ENCODE peak calls at places on chromosomes 11 and 22, in nine cellular contexts. R is right atrium auricular region, N is BE2C, B is ovary, L is kidney epithelial cell, H is psoas muscle, O is fibroblast of lung, D is bronchial epithelial cell, V is lower lobe of right lung. A is an unnamed sample.

GRCh38 chr11:108218455-108218854 is 4.0 kb downstream of the NPAT start:
- DNase-seq in B (no peak), V (no peak), R (no peak), O (no peak), N (no peak), H (no peak), L (no peak), D (peak; percentile 20), A (no peak)

GRCh38 chr11:30984827-30985226 is 384.7 kb downstream of the DCDC1 start:
- DNase-seq in D (no peak), B (no peak), O (peak; percentile 4), V (no peak), R (no peak), L (no peak), H (no peak), N (no peak), A (no peak)

GRCh38 chr11:69163842-69164241 is 8.1 kb downstream of the SMIM38 start:
- DNase-seq in H (no peak), O (no peak), R (no peak), L (no peak), D (no peak), N (no peak), V (no peak), B (no peak), A (no peak)

GRCh38 chr11:134250675-134251074 is 2.5 kb downstream of the THYN1 start:
- DNase-seq in D (no peak), B (no peak), O (no peak), N (no peak), V (no peak), L (no peak), R (no peak), H (no peak), A (no peak)

GRCh38 chr11:66728760-66729385 is at the start of gene SPTBN2:
- DNase-seq in N (no peak), L (no peak), B (no peak), O (no peak), H (no peak), R (no peak), D (no peak), V (no peak), A (no peak)

GRCh38 chr11:79428406-79428805 is 12.4 kb downstream of the TENM4 start:
- DNase-seq in L (no peak), R (no peak), N (no peak), B (no peak), D (no peak), V (no peak), O (peak; percentile 52), H (no peak), A (no peak)

GRCh38 chr22:45788530-45788929 is 116.9 kb downstream of the ATXN10 start:
- DNase-seq in D (no peak), L (no peak), N (no peak), B (no peak), R (no peak), H (no peak), V (no peak), O (no peak), A (no peak)

GRCh38 chr11:124832571-124832970 is 32.4 kb upstream of the MSANTD2 start:
- DNase-seq in H (no peak), O (no peak), L (peak; percentile 65), D (peak; percentile 75), N (no peak), B (no peak), V (no peak), R (no peak), A (no peak)

GRCh38 chr22:17578129-17578754 is 14.9 kb downstream of the SLC25A18 start:
- DNase-seq in H (peak; percentile 69), O (peak; percentile 65), N (no peak), D (peak; percentile 9), B (peak; percentile 65), L (no peak), R (peak; percentile 84), V (peak; percentile 73), A (no peak)

DNA sequence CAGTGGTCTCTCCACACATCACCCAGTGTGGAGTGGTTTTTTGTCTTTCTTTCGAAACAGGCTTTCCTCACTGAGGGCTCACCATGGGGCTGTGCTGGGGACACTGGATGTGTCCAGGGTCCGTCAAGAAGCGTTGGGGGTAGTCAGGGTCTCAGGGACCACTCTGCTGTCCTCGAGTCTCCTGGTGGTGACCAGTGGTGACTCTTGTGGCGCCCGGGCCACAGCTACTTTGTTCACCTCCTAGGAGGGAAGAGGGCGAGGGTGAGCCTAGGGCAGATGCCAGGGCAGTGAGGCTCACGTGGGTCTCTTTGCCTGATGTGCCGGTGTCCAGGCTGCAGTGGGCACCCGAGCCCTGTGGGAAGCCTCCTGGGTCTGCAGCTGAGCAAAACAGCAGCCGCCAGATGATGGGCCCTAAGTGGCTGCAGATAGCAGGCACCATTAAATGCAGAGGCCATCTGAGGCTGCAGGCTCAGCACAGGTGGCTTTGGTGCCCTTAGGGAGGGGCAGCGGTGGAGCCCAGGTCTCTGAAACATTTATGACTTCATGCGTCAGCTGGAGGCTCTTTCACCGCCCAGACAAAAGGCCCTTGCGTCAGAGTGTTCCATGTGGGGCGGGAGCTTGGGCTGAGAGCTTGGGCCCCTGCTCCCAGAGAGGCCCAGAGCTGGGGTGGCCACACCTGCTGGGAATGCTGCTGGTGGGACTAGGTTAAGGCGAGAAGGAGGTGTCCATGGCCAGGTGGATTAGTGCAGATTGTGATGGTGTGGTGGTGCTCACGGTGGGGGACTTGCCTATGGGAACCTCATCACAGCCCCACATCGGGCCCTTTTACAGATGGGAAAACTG is 29.5 kb downstream of the KCNQ1 start:
- DNase-seq in V (peak; percentile 70), N (no peak), O (no peak), R (no peak), L (no peak), H (no peak), B (no peak), D (peak; percentile 5), A (no peak)
- TF ChIP-seq CTCF in V (no peak), N (no peak), O (no peak), R (no peak), L (no peak), H (no peak), B (no peak), D (no peak), A (no peak)

GRCh38 chr22:26781062-26781461 is 123.7 kb downstream of the MIAT start:
- DNase-seq in N (no peak), L (no peak), H (no peak), V (no peak), R (no peak), O (no peak), D (no peak), B (no peak), A (no peak)
- H3K27me3 ChIP-seq in N (no peaks in the 10 kb centered on the region), L (no peaks in the 10 kb centered on the region), H (no peaks in the 10 kb centered on the region), V (no peaks in the 10 kb centered on the region), R (no peaks in the 10 kb centered on the region), O (no peaks in the 10 kb centered on the region), D (no peaks in the 10 kb centered on the region), B (no peaks in the 10 kb centered on the region), A (no peaks in the 10 kb centered on the region)

DNA sequence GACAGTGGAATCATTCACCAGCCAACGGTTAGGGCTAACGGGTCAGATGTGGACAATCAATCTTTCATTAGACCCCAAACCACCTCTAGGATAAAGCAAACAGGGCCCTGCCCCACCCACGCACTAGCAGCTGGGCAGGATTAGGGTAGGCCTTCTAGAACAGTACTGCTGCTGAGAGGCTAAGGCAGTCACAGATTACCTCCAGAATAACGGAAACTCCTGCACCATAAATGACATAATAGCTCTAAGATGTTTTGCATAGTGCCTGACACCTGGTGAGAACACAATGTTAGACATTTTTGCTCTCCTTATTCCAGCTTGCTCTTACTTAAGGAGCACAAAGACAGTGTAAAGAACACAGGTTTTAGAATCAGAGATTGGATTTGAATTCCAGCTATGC is 1.8 kb downstream of the SYTL2 start:
- DNase-seq in O (no peak), R (no peak), H (no peak), L (no peak), V (no peak), B (no peak), D (no peak), N (no peak), A (no peak)
- H3K4me3 ChIP-seq in O (no peak overlapping the region), R (peak overlapping the region; percentile 57), H (no peak overlapping the region), L (no peak overlapping the region), V (peak overlapping the region; percentile 69), B (no peak overlapping the region), D (no peak overlapping the region), N (no peak overlapping the region), A (no peak overlapping the region)

DNA sequence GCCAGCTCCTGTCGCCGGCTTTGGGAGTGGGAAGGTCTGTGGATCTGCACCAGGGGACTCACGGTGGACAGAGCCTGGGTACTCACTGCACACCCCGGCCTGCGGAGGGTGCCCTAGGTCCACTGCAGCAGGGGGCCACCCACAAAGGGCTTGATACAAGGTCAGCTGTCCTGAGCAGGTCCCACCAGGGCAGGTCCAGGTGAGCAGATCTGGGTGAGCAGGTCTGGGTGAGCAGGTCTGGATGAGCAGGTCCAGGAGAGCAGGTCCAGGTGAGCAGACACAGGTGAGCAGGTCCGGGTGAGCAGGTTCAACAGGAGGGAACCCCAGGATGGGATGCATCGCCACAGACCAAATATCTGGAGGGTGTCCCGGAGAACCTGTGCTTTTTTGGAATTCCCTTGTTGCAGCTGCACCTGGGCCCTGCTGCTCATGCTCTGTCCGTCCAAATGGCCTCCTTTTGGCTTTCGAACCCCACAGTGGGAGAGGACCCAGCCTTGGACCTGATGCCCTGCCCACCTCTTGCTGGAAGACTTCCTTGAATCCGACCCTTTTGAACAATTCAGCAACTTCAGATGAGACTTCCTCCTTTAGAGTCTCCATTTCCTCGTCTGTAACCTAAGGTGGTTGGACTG is 485.3 kb downstream of the TBC1D22A start:
- DNase-seq in B (no peak), V (no peak), R (peak; percentile 56), H (no peak), O (no peak), D (no peak), N (no peak), L (no peak), A (no peak)
- TF ChIP-seq CTCF in B (no peak), V (no peak), R (no peak), H (no peak), O (no peak), D (no peak), N (no peak), L (peak; percentile 5), A (no peak)

GRCh38 chr11:128598755-128599154 is 11.4 kb upstream of the ETS1 start:
- DNase-seq in R (no peak), V (no peak), D (no peak), L (no peak), N (no peak), H (no peak), O (peak; percentile 50), B (no peak), A (no peak)
- H3K27me3 ChIP-seq in R (no peaks in the 10 kb centered on the region), V (no peaks in the 10 kb centered on the region), D (no peaks in the 10 kb centered on the region), L (no peaks in the 10 kb centered on the region), N (no peaks in the 10 kb centered on the region), H (no peaks in the 10 kb centered on the region), O (no peaks in the 10 kb centered on the region), B (no peaks in the 10 kb centered on the region), A (no peaks in the 10 kb centered on the region)

GRCh38 chr11:123683616-123684170 is 29.3 kb upstream of the SCN3B start:
- DNase-seq in L (no peak), N (peak; percentile 33), V (no peak), D (peak; percentile 23), B (no peak), R (no peak), O (no peak), H (no peak), A (no peak)
- H3K4me3 ChIP-seq in L (no peak overlapping the region), N (peak overlapping the region; percentile 46), V (no peak overlapping the region), D (no peak overlapping the region), B (no peak overlapping the region), R (no peak overlapping the region), O (no peak overlapping the region), H (no peak overlapping the region), A (no peak overlapping the region)

A was measured in GM06990.